ENCODE peak calls at places on chromosomes 12 and 14, in seven cellular contexts. V is SK-N-SH, P is H1, X is GM12891, N is GM12892, C is K562, K is GM12878. D is an unnamed sample.

GRCh38 chr12:55901881-55902490 is 25.7 kb downstream of the PYM1 start:
- DNase-seq in P (no peak), N (no peak), K (no peak), X (no peak), V (no peak), C (no peak), D (no peak)

GRCh38 chr12:111596985-111597730 is 2.0 kb downstream of the ATXN2 start:
- DNase-seq in K (no peak), C (no peak), V (peak), X (no peak), P (no peak), N (no peak), D (peak)

GRCh38 chr14:79586401-79586800 is 624.9 kb downstream of the DIO2 start:
- DNase-seq in X (no peak), V (no peak), K (no peak), P (no peak), N (no peak), C (no peak), D (no peak)

GRCh38 chr12:67531519-67531918 is 117.0 kb upstream of the DYRK2 start:
- DNase-seq in K (no peak), N (no peak), C (no peak), X (no peak), P (no peak), V (no peak), D (no peak)

GRCh38 chr12:71282020-71282419 is 124.2 kb upstream of the TSPAN8 start:
- DNase-seq in K (no peak), N (no peak), V (no peak), P (no peak), X (no peak), C (no peak), D (no peak)

GRCh38 chr14:37591311-37591940 is 3.6 kb downstream of the FOXA1 start:
- DNase-seq in X (no peak), C (no peak), P (no peak), N (no peak), K (no peak), V (no peak), D (no peak)

GRCh38 chr12:47808574-47809380 is 10.9 kb downstream of the HDAC7 start:
- DNase-seq in V (no peak), C (peak), K (no peak), X (no peak), P (no peak), N (no peak), D (no peak)

GRCh38 chr12:61367281-61367785 is 892.9 kb upstream of the USP15 start:
- DNase-seq in X (no peak), V (no peak), P (no peak), N (no peak), C (no peak), K (no peak), D (no peak)

DNA sequence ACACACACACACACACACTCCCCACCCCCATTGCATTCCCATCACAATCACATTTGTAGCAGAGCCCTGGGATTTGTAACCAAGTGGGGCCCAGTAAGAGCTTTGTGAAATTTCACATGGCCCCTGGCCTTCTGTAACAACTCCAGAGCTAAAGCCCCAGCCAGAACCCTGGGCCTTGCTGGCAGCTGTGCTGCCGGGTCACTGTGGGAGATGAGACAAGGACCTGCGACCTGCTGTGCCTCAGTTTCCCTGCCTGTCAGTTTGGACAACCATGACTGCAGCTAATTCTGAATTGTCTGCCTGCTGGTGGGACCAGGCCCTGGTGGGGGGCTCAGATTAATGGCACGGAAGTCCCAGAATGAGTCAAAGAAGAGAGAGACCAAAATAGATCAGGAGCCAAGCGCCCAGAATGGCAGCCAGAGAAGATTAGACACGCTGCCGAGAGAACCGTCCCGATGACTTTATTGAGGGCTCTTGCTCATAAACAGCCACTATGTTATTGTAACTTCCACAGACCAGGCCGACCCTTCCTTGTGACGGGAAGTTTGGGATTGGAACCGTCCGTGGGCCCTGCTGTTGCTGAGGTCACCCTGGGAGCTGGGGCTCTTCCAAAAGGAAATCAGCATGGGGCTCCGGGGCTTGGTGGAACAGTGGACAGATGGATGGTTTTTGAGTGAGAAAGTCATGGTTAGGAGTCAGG is 123.1 kb downstream of the ZFP36L1 start:
- DNase-seq in P (no peak), X (no peak), K (no peak), C (no peak), N (no peak), V (no peak), D (no peak)
- TF ChIP-seq TAF1 in P (no peak), X (no peak), K (no peak), C (no peak), N (no peak), V (no peak), D (no peak)

GRCh38 chr14:103562385-103563088 is at the start of the genes BAG5 and COA8:
- DNase-seq in K (peak), X (peak), P (peak), N (peak), V (peak), C (peak), D (peak)
- TF ChIP-seq TAF1 in K (peak), X (peak), P (peak), N (peak), V (peak), C (no peak), D (peak)

GRCh38 chr14:75318353-75318752 is 39.7 kb downstream of the FOS start:
- DNase-seq in X (no peak), P (no peak), N (no peak), K (no peak), C (no peak), V (no peak), D (no peak)

GRCh38 chr14:75319021-75319420 is 40.4 kb downstream of the FOS start:
- DNase-seq in C (no peak), V (no peak), X (no peak), P (no peak), N (no peak), K (no peak), D (no peak)

GRCh38 chr14:75317148-75317547 is 38.5 kb downstream of the FOS start:
- DNase-seq in K (no peak), P (no peak), X (no peak), C (no peak), V (no peak), N (no peak), D (no peak)

GRCh38 chr14:75310295-75311059 is 31.8 kb downstream of the FOS start:
- DNase-seq in P (peak), X (no peak), C (no peak), K (no peak), V (peak), N (no peak), D (no peak)

GRCh38 chr14:75315143-75315542 is 36.5 kb downstream of the FOS start:
- DNase-seq in V (peak), K (no peak), P (no peak), X (no peak), N (no peak), C (no peak), D (no peak)
- TF ChIP-seq TAF1 in V (no peak), K (no peak), P (no peak), X (no peak), N (no peak), C (no peak), D (no peak)

GRCh38 chr12:2306686-2307249 is 254.0 kb downstream of the CACNA1C start:
- DNase-seq in X (no peak), K (no peak), C (no peak), V (no peak), P (no peak), N (no peak), D (no peak)
- TF ChIP-seq TAF1 in X (no peak), K (no peak), C (no peak), V (no peak), P (no peak), N (no peak), D (no peak)